ENCODE peak calls at places on chromosomes 16 and 17, in six cellular contexts. One of them, this sample, is unnamed.

GRCh38 chr17:80071116-80071980 is 30.0 kb upstream of the GAA start:
- DNase-seq in NT2/D1: no peak
- DNase-seq in GM12878: no peak
- DNase-seq in HepG2: peak
- DNase-seq in H1: no peak
- DNase-seq in HCT116: no peak
- DNase-seq in this sample: no peak

GRCh38 chr16:1527836-1528811 is 5.3 kb upstream of the TMEM204 start:
- DNase-seq in NT2/D1: no peak
- DNase-seq in GM12878: no peak
- DNase-seq in HepG2: peak
- DNase-seq in H1: no peak
- DNase-seq in HCT116: no peak
- DNase-seq in this sample: peak

GRCh38 chr16:85067024-85067423 is 39.4 kb downstream of the KIAA0513 start:
- DNase-seq in NT2/D1: no peak
- DNase-seq in GM12878: no peak
- DNase-seq in HepG2: no peak
- DNase-seq in H1: no peak
- DNase-seq in HCT116: no peak
- DNase-seq in this sample: no peak

GRCh38 chr17:33225509-33225908 is 67.6 kb downstream of the ASIC2 start:
- DNase-seq in NT2/D1: no peak
- DNase-seq in GM12878: no peak
- DNase-seq in HepG2: no peak
- DNase-seq in H1: no peak
- DNase-seq in HCT116: no peak
- DNase-seq in this sample: no peak

GRCh38 chr16:27822529-27823437 is 240.7 kb downstream of the GSG1L start:
- DNase-seq in NT2/D1: no peak
- DNase-seq in GM12878: no peak
- DNase-seq in HepG2: no peak
- DNase-seq in H1: no peak
- DNase-seq in HCT116: no peak
- DNase-seq in this sample: no peak

GRCh38 chr17:9401434-9401833 is 174.2 kb downstream of the STX8 start:
- DNase-seq in NT2/D1: no peak
- DNase-seq in GM12878: no peak
- DNase-seq in HepG2: no peak
- DNase-seq in H1: no peak
- DNase-seq in HCT116: no peak
- DNase-seq in this sample: no peak

GRCh38 chr16:85902366-85903155 is 3.6 kb downstream of the IRF8 start:
- DNase-seq in NT2/D1: no peak
- DNase-seq in GM12878: peak
- DNase-seq in HepG2: no peak
- DNase-seq in H1: no peak
- DNase-seq in HCT116: no peak
- DNase-seq in this sample: no peak

GRCh38 chr16:85227262-85227923 is 115.1 kb upstream of the CIBAR2 start:
- DNase-seq in NT2/D1: no peak
- DNase-seq in GM12878: peak
- DNase-seq in HepG2: no peak
- DNase-seq in H1: no peak
- DNase-seq in HCT116: no peak
- DNase-seq in this sample: no peak

GRCh38 chr17:50993544-50993943 is 127.1 kb downstream of the SPAG9 start:
- DNase-seq in NT2/D1: no peak
- DNase-seq in GM12878: no peak
- DNase-seq in HepG2: no peak
- DNase-seq in H1: no peak
- DNase-seq in HCT116: no peak
- DNase-seq in this sample: no peak

GRCh38 chr16:75261590-75262078 is 10.2 kb upstream of the BCAR1 start:
- DNase-seq in NT2/D1: no peak
- DNase-seq in GM12878: no peak
- DNase-seq in HepG2: no peak
- DNase-seq in H1: peak
- DNase-seq in HCT116: no peak
- DNase-seq in this sample: no peak

GRCh38 chr17:72372185-72372584 is 251.4 kb downstream of the SOX9 start:
- DNase-seq in NT2/D1: no peak
- DNase-seq in GM12878: no peak
- DNase-seq in HepG2: no peak
- DNase-seq in H1: no peak
- DNase-seq in HCT116: no peak
- DNase-seq in this sample: no peak

GRCh38 chr17:6677158-6677831 is 25.7 kb downstream of the C17orf100 start:
- DNase-seq in NT2/D1: no peak
- DNase-seq in GM12878: no peak
- DNase-seq in HepG2: peak
- DNase-seq in H1: no peak
- DNase-seq in HCT116: no peak
- DNase-seq in this sample: no peak

GRCh38 chr16:68074850-68075249 is 10.3 kb upstream of the NFATC3 start:
- DNase-seq in NT2/D1: no peak
- DNase-seq in GM12878: peak
- DNase-seq in HepG2: no peak
- DNase-seq in H1: no peak
- DNase-seq in HCT116: no peak
- DNase-seq in this sample: no peak

GRCh38 chr17:14780116-14780515 is 479.2 kb downstream of the HS3ST3B1 start:
- DNase-seq in NT2/D1: peak
- DNase-seq in GM12878: no peak
- DNase-seq in HepG2: no peak
- DNase-seq in H1: no peak
- DNase-seq in HCT116: no peak
- DNase-seq in this sample: no peak

GRCh38 chr16:31246296-31246695 is 13.5 kb upstream of the ITGAM start:
- DNase-seq in NT2/D1: no peak
- DNase-seq in GM12878: no peak
- DNase-seq in HepG2: no peak
- DNase-seq in H1: no peak
- DNase-seq in HCT116: no peak
- DNase-seq in this sample: no peak

GRCh38 chr16:31243734-31244670 is 15.8 kb upstream of the ITGAM start:
- DNase-seq in NT2/D1: no peak
- DNase-seq in GM12878: peak
- DNase-seq in HepG2: no peak
- DNase-seq in H1: no peak
- DNase-seq in HCT116: no peak
- DNase-seq in this sample: no peak

GRCh38 chr16:31242197-31242596 is 17.6 kb upstream of the ITGAM start:
- DNase-seq in NT2/D1: no peak
- DNase-seq in GM12878: no peak
- DNase-seq in HepG2: no peak
- DNase-seq in H1: no peak
- DNase-seq in HCT116: no peak
- DNase-seq in this sample: peak
- TF ChIP-seq ZNF274 in NT2/D1: no peak
- TF ChIP-seq ZNF274 in GM12878: no peak
- TF ChIP-seq ZNF274 in HepG2: no peak
- TF ChIP-seq ZNF274 in H1: no peak
- TF ChIP-seq ZNF274 in HCT116: no peak
- TF ChIP-seq ZNF274 in this sample: no peak

GRCh38 chr17:44004077-44004760 is at the start of gene NAGS:
- DNase-seq in NT2/D1: no peak
- DNase-seq in GM12878: no peak
- DNase-seq in HepG2: peak
- DNase-seq in H1: no peak
- DNase-seq in HCT116: no peak
- DNase-seq in this sample: peak
- TF ChIP-seq ZNF274 in NT2/D1: no peak
- TF ChIP-seq ZNF274 in GM12878: no peak
- TF ChIP-seq ZNF274 in HepG2: no peak
- TF ChIP-seq ZNF274 in H1: no peak
- TF ChIP-seq ZNF274 in HCT116: no peak
- TF ChIP-seq ZNF274 in this sample: no peak

DNA sequence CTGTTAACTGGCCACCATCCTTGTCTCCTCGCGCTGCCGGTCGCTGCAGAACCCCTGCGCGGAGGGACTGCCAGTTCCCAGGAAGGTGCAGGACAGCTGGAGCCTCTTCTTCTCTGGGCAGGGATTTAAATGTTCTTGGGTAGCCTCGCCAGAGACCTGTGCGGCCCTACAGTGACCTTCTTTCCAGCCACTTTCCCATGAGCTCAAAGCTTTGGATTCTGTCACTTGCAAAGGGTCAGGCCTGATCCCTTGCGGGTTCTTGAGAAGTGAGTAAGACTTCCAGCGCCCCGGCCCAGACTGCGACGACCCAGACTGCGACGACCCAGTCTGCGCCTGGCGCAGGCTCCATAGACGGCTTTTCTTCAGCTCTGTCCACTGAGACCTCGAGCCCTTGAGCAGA is 1.4 kb upstream of the SLFN5 start:
- DNase-seq in NT2/D1: no peak
- DNase-seq in GM12878: no peak
- DNase-seq in HepG2: no peak
- DNase-seq in H1: no peak
- DNase-seq in HCT116: no peak
- DNase-seq in this sample: no peak
- TF ChIP-seq ZNF274 in NT2/D1: no peak
- TF ChIP-seq ZNF274 in GM12878: no peak
- TF ChIP-seq ZNF274 in HepG2: no peak
- TF ChIP-seq ZNF274 in H1: no peak
- TF ChIP-seq ZNF274 in HCT116: no peak
- TF ChIP-seq ZNF274 in this sample: no peak

GRCh38 chr17:12547829-12548228 is 117.9 kb upstream of the MYOCD start:
- DNase-seq in NT2/D1: no peak
- DNase-seq in GM12878: no peak
- DNase-seq in HepG2: no peak
- DNase-seq in H1: no peak
- DNase-seq in HCT116: no peak
- DNase-seq in this sample: no peak

GRCh38 chr17:12548558-12548957 is 117.1 kb upstream of the MYOCD start:
- DNase-seq in NT2/D1: no peak
- DNase-seq in GM12878: no peak
- DNase-seq in HepG2: no peak
- DNase-seq in H1: no peak
- DNase-seq in HCT116: no peak
- DNase-seq in this sample: no peak

GRCh38 chr17:12546983-12547382 is 118.7 kb upstream of the MYOCD start:
- DNase-seq in NT2/D1: no peak
- DNase-seq in GM12878: no peak
- DNase-seq in HepG2: no peak
- DNase-seq in H1: no peak
- DNase-seq in HCT116: no peak
- DNase-seq in this sample: no peak

GRCh38 chr17:12549499-12549901 is 116.2 kb upstream of the MYOCD start:
- DNase-seq in NT2/D1: no peak
- DNase-seq in GM12878: no peak
- DNase-seq in HepG2: no peak
- DNase-seq in H1: no peak
- DNase-seq in HCT116: no peak
- DNase-seq in this sample: no peak

GRCh38 chr17:12545877-12546513 is 119.7 kb upstream of the MYOCD start:
- DNase-seq in NT2/D1: peak
- DNase-seq in GM12878: no peak
- DNase-seq in HepG2: peak
- DNase-seq in H1: peak
- DNase-seq in HCT116: peak
- DNase-seq in this sample: peak
- TF ChIP-seq ZNF274 in NT2/D1: no peak
- TF ChIP-seq ZNF274 in GM12878: no peak
- TF ChIP-seq ZNF274 in HepG2: no peak
- TF ChIP-seq ZNF274 in H1: no peak
- TF ChIP-seq ZNF274 in HCT116: no peak
- TF ChIP-seq ZNF274 in this sample: no peak

GRCh38 chr17:68200689-68201424 is 47.0 kb upstream of the AMZ2 start:
- DNase-seq in NT2/D1: peak
- DNase-seq in GM12878: no peak
- DNase-seq in HepG2: peak
- DNase-seq in H1: peak
- DNase-seq in HCT116: peak
- DNase-seq in this sample: peak
- TF ChIP-seq ZNF274 in NT2/D1: no peak
- TF ChIP-seq ZNF274 in GM12878: no peak
- TF ChIP-seq ZNF274 in HepG2: peak
- TF ChIP-seq ZNF274 in H1: no peak
- TF ChIP-seq ZNF274 in HCT116: no peak
- TF ChIP-seq ZNF274 in this sample: no peak

DNA sequence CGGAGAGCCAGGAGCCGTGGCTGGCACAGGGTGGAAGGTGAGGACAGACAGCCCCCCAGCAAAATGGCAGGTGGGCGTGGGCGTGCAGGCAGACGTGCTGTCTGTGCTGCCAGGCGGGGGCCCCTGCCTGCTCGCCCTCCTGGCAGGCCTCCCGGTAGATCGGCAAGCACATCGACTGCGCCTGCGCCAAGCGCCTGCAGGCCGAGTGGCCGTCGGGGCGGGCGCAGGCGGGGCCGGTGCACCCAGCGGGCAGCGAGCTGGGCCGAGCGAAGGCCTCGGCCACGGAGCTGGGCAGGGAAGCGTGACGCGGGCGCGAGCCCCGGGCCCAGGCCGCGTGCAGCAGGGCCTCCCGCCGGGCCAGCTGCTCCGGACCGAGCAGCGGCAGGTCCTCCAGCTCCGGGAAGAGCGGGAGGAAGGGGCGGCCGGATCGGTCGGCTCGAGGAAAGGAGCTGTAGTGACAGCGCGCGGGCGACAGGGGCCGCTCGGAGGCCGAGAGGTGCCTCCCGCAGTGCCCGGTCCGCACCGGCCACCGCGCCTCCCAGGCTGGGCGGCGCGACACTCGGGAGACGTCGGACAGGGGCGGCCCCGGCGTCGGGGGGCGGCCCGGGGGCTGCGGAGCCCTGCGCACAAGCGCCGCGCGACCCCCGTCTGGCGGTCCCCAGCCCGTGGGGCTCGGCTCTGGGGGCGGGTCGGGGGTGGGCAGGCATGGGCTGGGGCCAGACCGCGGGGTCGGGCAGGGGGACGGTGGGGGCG is 16.9 kb downstream of the GRIN2C start:
- DNase-seq in NT2/D1: no peak
- DNase-seq in GM12878: no peak
- DNase-seq in HepG2: peak
- DNase-seq in H1: peak
- DNase-seq in HCT116: peak
- DNase-seq in this sample: peak
- TF ChIP-seq ZNF274 in NT2/D1: no peak
- TF ChIP-seq ZNF274 in GM12878: no peak
- TF ChIP-seq ZNF274 in HepG2: peak
- TF ChIP-seq ZNF274 in H1: no peak
- TF ChIP-seq ZNF274 in HCT116: no peak
- TF ChIP-seq ZNF274 in this sample: no peak

GRCh38 chr16:3581392-3581791 is 4.2 kb upstream of the NLRC3 start:
- DNase-seq in NT2/D1: no peak
- DNase-seq in GM12878: no peak
- DNase-seq in HepG2: no peak
- DNase-seq in H1: no peak
- DNase-seq in HCT116: no peak
- DNase-seq in this sample: no peak

GRCh38 chr16:3578610-3579551 is 1.7 kb upstream of the NLRC3 start:
- DNase-seq in NT2/D1: no peak
- DNase-seq in GM12878: peak
- DNase-seq in HepG2: no peak
- DNase-seq in H1: peak
- DNase-seq in HCT116: no peak
- DNase-seq in this sample: peak

GRCh38 chr16:3580271-3580670 is 3.1 kb upstream of the NLRC3 start:
- DNase-seq in NT2/D1: no peak
- DNase-seq in GM12878: no peak
- DNase-seq in HepG2: no peak
- DNase-seq in H1: no peak
- DNase-seq in HCT116: no peak
- DNase-seq in this sample: no peak

GRCh38 chr16:3580686-3581085 is 3.5 kb upstream of the NLRC3 start:
- DNase-seq in NT2/D1: no peak
- DNase-seq in GM12878: no peak
- DNase-seq in HepG2: no peak
- DNase-seq in H1: no peak
- DNase-seq in HCT116: no peak
- DNase-seq in this sample: no peak

GRCh38 chr16:3579776-3580175 is 2.6 kb upstream of the NLRC3 start:
- DNase-seq in NT2/D1: no peak
- DNase-seq in GM12878: no peak
- DNase-seq in HepG2: no peak
- DNase-seq in H1: no peak
- DNase-seq in HCT116: no peak
- DNase-seq in this sample: no peak
- TF ChIP-seq ZNF274 in NT2/D1: no peak
- TF ChIP-seq ZNF274 in GM12878: no peak
- TF ChIP-seq ZNF274 in HepG2: no peak
- TF ChIP-seq ZNF274 in H1: no peak
- TF ChIP-seq ZNF274 in HCT116: no peak
- TF ChIP-seq ZNF274 in this sample: no peak